ENCODE peak calls at places on chromosome 11, in six cellular contexts. M is IMR-90; X is epithelial cell of esophagus; Y is stimulated activated CD8-positive, alpha-beta memory T cell treated with anti-CD3 and anti-CD28 coated beads, Interleukin-15, amount 100 ng/mL, for 4 hours; W is AG10803; I is NCI-H524. L is an unnamed sample.
A peak's percentile ranks its signal among the peaks of the same experiment; 100 is the strongest.

GRCh38 chr11:77374611-77375031 is 73.1 kb upstream of the GDPD4 start:
- DNase-seq in M (peak; percentile 46), X (peak; percentile 79), Y (no peak), W (no peak), I (no peak), L (no peak)

GRCh38 chr11:62081378-62082291 is 42.2 kb upstream of the INCENP start:
- DNase-seq in M (peak; percentile 66), X (peak; percentile 79), Y (peak; percentile 45), W (peak; percentile 70), I (peak; percentile 55), L (peak; percentile 73)

GRCh38 chr11:91922846-91923245 is 301.8 kb upstream of the FAT3 start:
- DNase-seq in M (no peak), X (no peak), Y (no peak), W (no peak), I (peak; percentile 41), L (no peak)

GRCh38 chr11:57426754-57427691 is at the start of gene SLC43A3:
- DNase-seq in M (peak; percentile 82), X (peak; percentile 87), Y (peak; percentile 66), W (peak; percentile 96), I (no peak), L (peak; percentile 31)

GRCh38 chr11:109304159-109304558 is 117.8 kb upstream of the C11orf87 start:
- DNase-seq in M (peak; percentile 30), X (peak; percentile 75), Y (no peak), W (peak; percentile 19), I (no peak), L (no peak)

GRCh38 chr11:117861151-117862018 is 15.1 kb downstream of the FXYD6 start:
- DNase-seq in M (no peak), X (peak; percentile 23), Y (no peak), W (no peak), I (peak; percentile 79), L (peak; percentile 14)

GRCh38 chr11:117814766-117815261 is 9.7 kb downstream of the FXYD2 start:
- DNase-seq in M (no peak), X (peak; percentile 14), Y (peak; percentile 56), W (no peak), I (peak; percentile 47), L (no peak)

GRCh38 chr11:65796726-65797601 is 10.1 kb downstream of the OVOL1 start:
- DNase-seq in M (peak; percentile 20), X (no peak), Y (no peak), W (no peak), I (no peak), L (no peak)

GRCh38 chr11:65489706-65490310 is 9.0 kb upstream of the MALAT1 start:
- DNase-seq in M (no peak), X (no peak), Y (no peak), W (peak; percentile 65), I (peak; percentile 64), L (no peak)

GRCh38 chr11:18853086-18853720 is 61.6 kb upstream of the PTPN5 start:
- DNase-seq in M (peak; percentile 19), X (peak; percentile 70), Y (no peak), W (peak; percentile 22), I (peak; percentile 65), L (peak; percentile 19)

GRCh38 chr11:88064097-88064705 is 111.0 kb downstream of the RAB38 start:
- DNase-seq in M (no peak), X (no peak), Y (no peak), W (no peak), I (no peak), L (no peak)

GRCh38 chr11:86244063-86244521 is 461 bp upstream of the EED start:
- DNase-seq in M (peak; percentile 84), X (peak; percentile 89), Y (peak; percentile 72), W (peak; percentile 81), I (peak; percentile 86), L (peak; percentile 95)